ENCODE peak calls at places on chromosomes 12 and 14, in four cellular contexts. One of them, this sample, is unnamed.

GRCh38 chr12:96501139-96501741 is 11.9 kb downstream of the CFAP54 start:
- DNase-seq in K562: peak
- DNase-seq in GM12878: peak
- DNase-seq in HepG2: peak
- DNase-seq in this sample: no peak

GRCh38 chr14:69107407-69108003 is 45.4 kb downstream of the DCAF5 start:
- DNase-seq in K562: peak
- DNase-seq in HepG2: peak
- DNase-seq in GM12878: peak
- DNase-seq in this sample: peak

GRCh38 chr12:54935235-54935951 is 49.2 kb downstream of the TESPA1 start:
- DNase-seq in HepG2: peak
- DNase-seq in GM12878: peak
- DNase-seq in K562: peak
- DNase-seq in this sample: no peak

GRCh38 chr14:29906256-29906885 is 21.3 kb downstream of the PRKD1 start:
- DNase-seq in K562: no peak
- DNase-seq in GM12878: no peak
- DNase-seq in HepG2: peak
- DNase-seq in this sample: no peak

GRCh38 chr14:74816124-74816523 is 53.0 kb downstream of the YLPM1 start:
- DNase-seq in GM12878: no peak
- DNase-seq in K562: no peak
- DNase-seq in HepG2: no peak
- DNase-seq in this sample: no peak

GRCh38 chr12:94145231-94145979 is 3.0 kb upstream of the PLXNC1 start:
- DNase-seq in K562: peak
- DNase-seq in GM12878: no peak
- DNase-seq in HepG2: no peak
- DNase-seq in this sample: no peak

GRCh38 chr14:31955941-31956579 is 121.0 kb upstream of the ARHGAP5 start:
- DNase-seq in GM12878: no peak
- DNase-seq in HepG2: no peak
- DNase-seq in K562: no peak
- DNase-seq in this sample: no peak

GRCh38 chr12:29396774-29397173 is 15.8 kb upstream of the ERGIC2 start:
- DNase-seq in GM12878: no peak
- DNase-seq in HepG2: no peak
- DNase-seq in K562: no peak
- DNase-seq in this sample: no peak

GRCh38 chr14:84225243-84225642 is 1304.7 kb upstream of the FLRT2 start:
- DNase-seq in K562: no peak
- DNase-seq in HepG2: no peak
- DNase-seq in GM12878: no peak
- DNase-seq in this sample: no peak

GRCh38 chr12:108553799-108554198 is 7.2 kb downstream of the SART3 start:
- DNase-seq in GM12878: no peak
- DNase-seq in HepG2: no peak
- DNase-seq in K562: no peak
- DNase-seq in this sample: no peak

GRCh38 chr12:108548954-108549521 is 11.9 kb downstream of the SART3 start:
- DNase-seq in K562: no peak
- DNase-seq in HepG2: no peak
- DNase-seq in GM12878: no peak
- DNase-seq in this sample: no peak

GRCh38 chr12:108547633-108548172 is 13.3 kb downstream of the SART3 start:
- DNase-seq in HepG2: no peak
- DNase-seq in GM12878: no peak
- DNase-seq in K562: no peak
- DNase-seq in this sample: no peak

GRCh38 chr12:108551556-108551955 is 9.4 kb downstream of the SART3 start:
- DNase-seq in K562: no peak
- DNase-seq in GM12878: no peak
- DNase-seq in HepG2: no peak
- DNase-seq in this sample: no peak
- TF ChIP-seq TARDBP in K562: no peak
- TF ChIP-seq TARDBP in GM12878: no peak
- TF ChIP-seq TARDBP in HepG2: no peak
- TF ChIP-seq TARDBP in this sample: no peak

GRCh38 chr14:59406454-59407245 is 58.5 kb downstream of the GPR135 start:
- DNase-seq in HepG2: peak
- DNase-seq in K562: no peak
- DNase-seq in GM12878: no peak
- DNase-seq in this sample: no peak

DNA sequence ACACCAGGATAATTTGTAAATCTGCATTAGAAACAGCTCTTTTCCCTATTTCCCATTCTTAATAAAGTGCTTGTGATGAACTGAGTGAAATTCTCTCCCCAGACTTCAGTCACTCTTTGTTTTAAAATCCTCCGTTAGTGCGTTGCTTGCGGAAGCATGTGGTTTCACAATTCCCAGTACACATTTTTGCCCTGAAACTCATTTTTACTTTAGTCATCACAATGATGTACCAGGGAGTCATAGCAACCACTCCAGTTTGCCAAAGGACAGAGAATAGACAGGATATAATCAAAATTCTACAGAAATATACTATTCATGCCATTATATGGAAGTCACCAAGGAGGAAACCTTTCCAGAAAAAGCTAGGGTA is 57.9 kb downstream of the GPR135 start:
- DNase-seq in HepG2: peak
- DNase-seq in GM12878: no peak
- DNase-seq in K562: no peak
- DNase-seq in this sample: no peak
- TF ChIP-seq FOXK2 in HepG2: no peak
- TF ChIP-seq FOXK2 in GM12878: no peak
- TF ChIP-seq FOXK2 in K562: no peak
- TF ChIP-seq FOXK2 in this sample: no peak

DNA sequence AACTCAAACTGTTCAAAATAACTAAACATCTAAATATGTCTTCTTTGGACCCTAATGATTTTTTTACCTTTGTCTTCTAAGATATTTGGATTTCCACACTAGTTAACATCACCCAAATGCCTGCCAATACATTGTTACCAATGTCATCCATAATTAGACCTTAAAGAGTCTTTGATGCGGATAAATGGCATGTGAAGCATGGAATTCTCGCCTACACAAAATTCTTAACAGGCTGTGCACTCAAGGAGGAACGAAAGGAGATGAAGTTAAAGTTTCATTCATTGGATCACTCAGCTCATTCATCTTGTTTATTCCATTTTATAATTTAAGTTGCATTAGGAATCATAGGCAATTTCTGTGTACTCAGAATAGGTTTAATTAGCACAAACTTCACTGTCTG is 219.7 kb downstream of the ACSS3 start:
- DNase-seq in GM12878: no peak
- DNase-seq in K562: no peak
- DNase-seq in HepG2: no peak
- DNase-seq in this sample: no peak
- TF ChIP-seq SP1 in GM12878: no peak
- TF ChIP-seq SP1 in K562: no peak
- TF ChIP-seq SP1 in HepG2: no peak
- TF ChIP-seq SP1 in this sample: no peak

GRCh38 chr14:100149789-100150611 is 9.4 kb downstream of the DEGS2 start:
- DNase-seq in HepG2: no peak
- DNase-seq in GM12878: no peak
- DNase-seq in K562: no peak
- DNase-seq in this sample: no peak
- TF ChIP-seq TARDBP in HepG2: no peak
- TF ChIP-seq TARDBP in GM12878: no peak
- TF ChIP-seq TARDBP in K562: no peak
- TF ChIP-seq TARDBP in this sample: no peak

GRCh38 chr14:67816326-67817009 is at the start of gene ZFYVE26:
- DNase-seq in GM12878: peak
- DNase-seq in HepG2: peak
- DNase-seq in K562: peak
- DNase-seq in this sample: peak
- TF ChIP-seq FOXK2 in GM12878: no peak
- TF ChIP-seq FOXK2 in HepG2: peak
- TF ChIP-seq FOXK2 in K562: peak
- TF ChIP-seq FOXK2 in this sample: no peak

DNA sequence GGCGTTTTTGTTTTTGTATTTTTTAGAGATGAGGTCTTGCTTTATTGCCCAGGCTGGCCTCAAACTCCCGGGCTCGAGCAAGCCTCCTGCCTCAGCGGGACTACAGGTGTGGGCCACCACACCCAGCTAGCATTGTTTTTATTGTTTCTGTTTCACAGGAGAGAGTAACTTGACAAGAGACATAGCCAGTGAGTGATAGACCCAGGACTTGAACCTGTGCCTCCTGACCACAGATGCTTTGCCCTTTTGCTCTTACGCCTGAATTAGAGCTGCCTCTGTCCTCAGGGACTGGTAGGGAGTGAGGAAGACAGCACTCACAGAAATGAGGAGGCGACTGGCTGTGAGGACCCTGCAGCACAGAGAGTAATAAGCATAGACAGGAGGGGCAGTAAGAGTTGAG is 2.3 kb downstream of the EVL start:
- DNase-seq in HepG2: no peak
- DNase-seq in GM12878: no peak
- DNase-seq in K562: no peak
- DNase-seq in this sample: no peak
- TF ChIP-seq SP1 in HepG2: no peak
- TF ChIP-seq SP1 in GM12878: no peak
- TF ChIP-seq SP1 in K562: no peak
- TF ChIP-seq SP1 in this sample: no peak

DNA sequence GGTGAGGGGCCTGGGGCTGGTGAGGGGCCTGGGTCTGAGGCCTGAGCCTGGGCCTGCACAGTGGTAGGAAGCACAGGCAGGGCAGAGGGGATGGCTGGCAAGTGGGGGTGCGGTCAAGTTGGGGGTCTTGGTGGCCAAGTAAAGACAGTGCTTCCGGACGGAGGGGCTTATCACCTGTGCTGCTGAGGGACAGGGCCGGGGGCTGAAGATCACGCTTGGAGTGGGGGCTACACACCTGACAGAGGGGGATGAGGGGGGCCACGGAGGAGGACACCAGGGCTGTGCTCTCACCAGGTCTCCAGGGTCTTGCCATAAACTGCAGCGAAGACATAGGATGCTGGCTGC is 12.2 kb downstream of the TEDC1 start:
- DNase-seq in HepG2: no peak
- DNase-seq in GM12878: no peak
- DNase-seq in K562: no peak
- DNase-seq in this sample: no peak
- TF ChIP-seq TARDBP in HepG2: no peak
- TF ChIP-seq TARDBP in GM12878: no peak
- TF ChIP-seq TARDBP in K562: no peak
- TF ChIP-seq TARDBP in this sample: no peak

GRCh38 chr14:52695481-52696091 is at the start of gene ERO1A:
- DNase-seq in HepG2: peak
- DNase-seq in GM12878: no peak
- DNase-seq in K562: peak
- DNase-seq in this sample: peak
- TF ChIP-seq FOXK2 in HepG2: no peak
- TF ChIP-seq FOXK2 in GM12878: no peak
- TF ChIP-seq FOXK2 in K562: no peak
- TF ChIP-seq FOXK2 in this sample: no peak

GRCh38 chr14:34220921-34221320 is 241.1 kb downstream of the SPTSSA start:
- DNase-seq in K562: no peak
- DNase-seq in GM12878: peak
- DNase-seq in HepG2: no peak
- DNase-seq in this sample: no peak
- TF ChIP-seq SP1 in K562: no peak
- TF ChIP-seq SP1 in GM12878: no peak
- TF ChIP-seq SP1 in HepG2: no peak
- TF ChIP-seq SP1 in this sample: no peak

This sample was measured in HEK293T.